ENCODE peak calls at places on chromosome 15, in six cellular contexts. One of them, this sample, is unnamed.

GRCh38 chr15:41278319-41278718 is 47.3 kb downstream of the CHP1 start:
- DNase-seq in trophoblast cell: no peak
- DNase-seq in neuronal stem cell: no peak
- DNase-seq in IMR-90: no peak
- DNase-seq in H9: no peak
- DNase-seq in mesenchymal stem cell: no peak
- DNase-seq in this sample: no peak

GRCh38 chr15:85406916-85407315 is 26.5 kb downstream of the AKAP13 start:
- DNase-seq in mesenchymal stem cell: peak; percentile 50
- DNase-seq in neuronal stem cell: no peak
- DNase-seq in trophoblast cell: peak; percentile 60
- DNase-seq in IMR-90: peak; percentile 45
- DNase-seq in H9: no peak
- DNase-seq in this sample: no peak

GRCh38 chr15:28037969-28038640 is 61.0 kb downstream of the OCA2 start:
- DNase-seq in H9: no peak
- DNase-seq in trophoblast cell: no peak
- DNase-seq in neuronal stem cell: no peak
- DNase-seq in mesenchymal stem cell: no peak
- DNase-seq in IMR-90: no peak
- DNase-seq in this sample: no peak

GRCh38 chr15:61621146-61621545 is 392.0 kb upstream of the RORA start:
- DNase-seq in H9: peak; percentile 65
- DNase-seq in mesenchymal stem cell: no peak
- DNase-seq in trophoblast cell: peak; percentile 35
- DNase-seq in IMR-90: no peak
- DNase-seq in neuronal stem cell: peak; percentile 31
- DNase-seq in this sample: peak; percentile 66

GRCh38 chr15:67249830-67250229 is 4.6 kb downstream of the AAGAB start:
- DNase-seq in IMR-90: no peak
- DNase-seq in neuronal stem cell: no peak
- DNase-seq in H9: no peak
- DNase-seq in trophoblast cell: no peak
- DNase-seq in mesenchymal stem cell: no peak
- DNase-seq in this sample: no peak

GRCh38 chr15:63402498-63403253 is 21.0 kb upstream of the CA12 start:
- DNase-seq in H9: no peak
- DNase-seq in IMR-90: peak; percentile 57
- DNase-seq in trophoblast cell: no peak
- DNase-seq in mesenchymal stem cell: peak; percentile 59
- DNase-seq in neuronal stem cell: peak; percentile 26
- DNase-seq in this sample: peak; percentile 61

GRCh38 chr15:80325206-80325605 is 73.2 kb upstream of the CTXND1 start:
- DNase-seq in neuronal stem cell: no peak
- DNase-seq in IMR-90: no peak
- DNase-seq in H9: no peak
- DNase-seq in trophoblast cell: no peak
- DNase-seq in mesenchymal stem cell: no peak
- DNase-seq in this sample: no peak

GRCh38 chr15:90082140-90082713 is 20.0 kb downstream of the IDH2 start:
- DNase-seq in trophoblast cell: no peak
- DNase-seq in H9: no peak
- DNase-seq in mesenchymal stem cell: no peak
- DNase-seq in neuronal stem cell: no peak
- DNase-seq in IMR-90: no peak
- DNase-seq in this sample: peak; percentile 48

GRCh38 chr15:77966540-77967290 is 110.8 kb downstream of the TBC1D2B start:
- DNase-seq in IMR-90: peak; percentile 62
- DNase-seq in neuronal stem cell: no peak
- DNase-seq in trophoblast cell: peak; percentile 11
- DNase-seq in H9: no peak
- DNase-seq in mesenchymal stem cell: peak; percentile 62
- DNase-seq in this sample: peak; percentile 63

GRCh38 chr15:31341501-31342195 is 15.0 kb downstream of the KLF13 start:
- DNase-seq in H9: no peak
- DNase-seq in trophoblast cell: no peak
- DNase-seq in IMR-90: no peak
- DNase-seq in mesenchymal stem cell: no peak
- DNase-seq in neuronal stem cell: no peak
- DNase-seq in this sample: no peak

GRCh38 chr15:31276596-31277298 is 49.9 kb upstream of the KLF13 start:
- DNase-seq in neuronal stem cell: no peak
- DNase-seq in trophoblast cell: no peak
- DNase-seq in IMR-90: no peak
- DNase-seq in mesenchymal stem cell: no peak
- DNase-seq in H9: no peak
- DNase-seq in this sample: no peak

GRCh38 chr15:74809242-74809641 is 3.4 kb upstream of the LMAN1L start:
- DNase-seq in trophoblast cell: no peak
- DNase-seq in IMR-90: no peak
- DNase-seq in H9: no peak
- DNase-seq in mesenchymal stem cell: no peak
- DNase-seq in neuronal stem cell: no peak
- DNase-seq in this sample: no peak

GRCh38 chr15:52289629-52290081 is 5.9 kb downstream of the MYO5C start:
- DNase-seq in IMR-90: no peak
- DNase-seq in H9: no peak
- DNase-seq in neuronal stem cell: no peak
- DNase-seq in trophoblast cell: no peak
- DNase-seq in mesenchymal stem cell: no peak
- DNase-seq in this sample: peak; percentile 42

GRCh38 chr15:34353627-34354026 is 10.5 kb downstream of the NUTM1 start:
- DNase-seq in IMR-90: no peak
- DNase-seq in mesenchymal stem cell: no peak
- DNase-seq in trophoblast cell: no peak
- DNase-seq in H9: peak; percentile 45
- DNase-seq in neuronal stem cell: no peak
- DNase-seq in this sample: no peak

GRCh38 chr15:98001663-98002194 is 41.2 kb downstream of the ARRDC4 start:
- DNase-seq in H9: no peak
- DNase-seq in neuronal stem cell: no peak
- DNase-seq in trophoblast cell: no peak
- DNase-seq in IMR-90: no peak
- DNase-seq in mesenchymal stem cell: no peak
- DNase-seq in this sample: no peak
- H3K23ac ChIP-seq in H9: no peak overlapping the region
- H3K23ac ChIP-seq in neuronal stem cell: no peak overlapping the region
- H3K23ac ChIP-seq in trophoblast cell: peak overlapping the region; percentile 47
- H3K23ac ChIP-seq in IMR-90: no peak overlapping the region
- H3K23ac ChIP-seq in mesenchymal stem cell: no peak overlapping the region
- H3K23ac ChIP-seq in this sample: no peak overlapping the region

DNA sequence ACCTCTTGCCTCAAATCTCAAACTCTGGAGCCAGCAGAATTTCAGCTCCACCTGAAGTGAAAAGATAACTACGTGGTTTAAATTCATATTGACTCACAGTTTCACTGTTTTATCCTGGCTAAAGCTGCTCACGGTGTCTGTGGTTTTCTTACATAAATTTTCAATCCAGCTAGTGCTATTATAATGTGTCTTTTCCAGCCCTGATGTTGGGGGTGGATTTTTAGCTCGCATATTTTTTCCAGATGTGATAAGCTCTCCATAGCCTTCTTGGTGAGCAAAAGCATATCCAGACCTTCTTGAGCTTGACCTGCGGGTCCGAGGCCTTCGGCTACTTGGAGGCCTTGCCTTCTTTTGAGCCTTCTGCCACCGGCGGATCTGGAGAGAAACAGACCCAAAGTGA is 239.3 kb downstream of the DTWD1 start:
- DNase-seq in mesenchymal stem cell: no peak
- DNase-seq in neuronal stem cell: no peak
- DNase-seq in IMR-90: peak; percentile 87
- DNase-seq in trophoblast cell: peak; percentile 79
- DNase-seq in H9: no peak
- DNase-seq in this sample: no peak
- H3K23ac ChIP-seq in mesenchymal stem cell: no peak overlapping the region
- H3K23ac ChIP-seq in neuronal stem cell: no peak overlapping the region
- H3K23ac ChIP-seq in IMR-90: no peak overlapping the region
- H3K23ac ChIP-seq in trophoblast cell: no peak overlapping the region
- H3K23ac ChIP-seq in H9: no peak overlapping the region
- H3K23ac ChIP-seq in this sample: no peak overlapping the region

DNA sequence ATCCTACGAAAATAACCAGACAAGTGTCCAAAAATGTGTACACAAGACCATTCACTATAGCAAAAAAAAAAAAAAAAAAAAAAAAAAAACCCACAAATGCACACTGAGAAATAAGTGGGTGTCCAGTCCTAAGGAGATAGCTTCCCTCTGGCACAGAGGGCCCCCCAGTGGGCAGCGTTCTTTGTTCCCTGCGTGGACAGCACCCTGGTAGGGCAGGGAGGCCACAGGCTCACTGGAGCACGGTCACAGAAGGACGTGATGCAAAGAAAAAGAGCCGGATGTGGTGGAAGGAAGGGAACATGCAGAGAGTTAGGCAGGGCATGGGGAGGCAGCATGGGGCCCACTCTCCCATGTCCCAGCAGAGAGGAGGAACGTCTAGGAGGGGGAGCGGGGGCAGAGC is 210.7 kb upstream of the NSMCE3 start:
- DNase-seq in neuronal stem cell: no peak
- DNase-seq in mesenchymal stem cell: no peak
- DNase-seq in IMR-90: no peak
- DNase-seq in trophoblast cell: no peak
- DNase-seq in H9: no peak
- DNase-seq in this sample: no peak
- H3K23ac ChIP-seq in neuronal stem cell: no peak overlapping the region
- H3K23ac ChIP-seq in mesenchymal stem cell: no peak overlapping the region
- H3K23ac ChIP-seq in IMR-90: no peak overlapping the region
- H3K23ac ChIP-seq in trophoblast cell: no peak overlapping the region
- H3K23ac ChIP-seq in H9: no peak overlapping the region
- H3K23ac ChIP-seq in this sample: no peak overlapping the region

GRCh38 chr15:65038838-65039237 is 6.3 kb upstream of the SLC51B start:
- DNase-seq in IMR-90: no peak
- DNase-seq in trophoblast cell: no peak
- DNase-seq in H9: no peak
- DNase-seq in neuronal stem cell: no peak
- DNase-seq in mesenchymal stem cell: no peak
- DNase-seq in this sample: no peak
- H3K23ac ChIP-seq in IMR-90: no peak overlapping the region
- H3K23ac ChIP-seq in trophoblast cell: no peak overlapping the region
- H3K23ac ChIP-seq in H9: no peak overlapping the region
- H3K23ac ChIP-seq in neuronal stem cell: no peak overlapping the region
- H3K23ac ChIP-seq in mesenchymal stem cell: no peak overlapping the region
- H3K23ac ChIP-seq in this sample: no peak overlapping the region